ENCODE peak calls at places on chromosome 9, in ten cellular contexts. W is foreskin fibroblast, I is RWPE2, D is HL-60, G is natural killer cell, T is neural crest cell, P is bronchial epithelial cell, B is OCI-LY7, Z is WTC11, U is GM13976. H is an unnamed sample.
A peak's percentile ranks its signal among the peaks of the same experiment; 100 is the strongest.

GRCh38 chr9:128104171-128104618 is 23.3 kb downstream of the PTGES2 start:
- DNase-seq in P (no peak), I (no peak), T (no peak), D (no peak), B (no peak), Z (no peak), W (no peak), U (no peak), G (no peak), H (no peak)

GRCh38 chr9:130846487-130847305 is 11.6 kb downstream of the ABL1 start:
- DNase-seq in G (no peak), Z (no peak), I (peak; percentile 81), U (no peak), D (no peak), W (peak; percentile 86), P (peak; percentile 50), B (no peak), T (no peak), H (peak; percentile 74)

GRCh38 chr9:121098567-121099198 is 23.9 kb downstream of the CNTRL start:
- DNase-seq in T (no peak), D (no peak), I (no peak), W (no peak), U (no peak), G (no peak), P (no peak), Z (no peak), B (peak; percentile 22), H (no peak)

GRCh38 chr9:129280236-129281231 is 102.5 kb upstream of the IER5L start:
- DNase-seq in P (no peak), W (no peak), Z (no peak), U (peak; percentile 29), B (no peak), T (no peak), I (no peak), D (no peak), G (peak; percentile 11), H (no peak)

GRCh38 chr9:20683351-20684034 is 566 bp upstream of the FOCAD start:
- DNase-seq in I (no peak), T (peak; percentile 8), G (peak; percentile 18), Z (no peak), W (peak; percentile 93), D (peak; percentile 45), U (peak; percentile 53), B (peak; percentile 36), P (peak; percentile 71), H (peak; percentile 81)

GRCh38 chr9:5510360-5510931 is at the start of gene PDCD1LG2:
- DNase-seq in D (no peak), W (peak; percentile 84), T (no peak), P (peak; percentile 83), U (peak; percentile 39), B (no peak), Z (no peak), I (no peak), G (no peak), H (peak; percentile 63)

GRCh38 chr9:71859939-71860338 is 51.1 kb downstream of the ABHD17B start:
- DNase-seq in W (no peak), B (no peak), G (no peak), P (no peak), D (no peak), Z (no peak), U (no peak), T (no peak), I (no peak), H (no peak)

GRCh38 chr9:10447036-10447435 is 165.8 kb downstream of the PTPRD start:
- DNase-seq in P (no peak), T (no peak), W (no peak), Z (no peak), D (no peak), I (no peak), B (no peak), U (no peak), G (no peak), H (no peak)

GRCh38 chr9:35746583-35746982 is 2.4 kb downstream of the GBA2 start:
- DNase-seq in P (peak; percentile 25), B (no peak), T (no peak), D (no peak), G (no peak), U (no peak), W (peak; percentile 40), Z (no peak), I (no peak), H (no peak)
- TF ChIP-seq CTCF in P (no peak), B (no peak), T (no peak), D (no peak), G (no peak), U (no peak), W (no peak), Z (no peak), I (no peak), H (no peak)

GRCh38 chr9:137281345-137282116 is 4.0 kb downstream of the TOR4A start:
- DNase-seq in D (no peak), B (no peak), G (no peak), I (no peak), P (no peak), U (no peak), T (no peak), W (no peak), Z (peak; percentile 64), H (no peak)

GRCh38 chr9:137279741-137280477 is 2.4 kb downstream of the TOR4A start:
- DNase-seq in W (no peak), P (no peak), B (no peak), G (no peak), Z (no peak), T (no peak), D (no peak), I (no peak), U (no peak), H (no peak)

GRCh38 chr9:137278913-137279711 is 1.6 kb downstream of the TOR4A start:
- DNase-seq in U (no peak), D (no peak), P (no peak), T (no peak), Z (no peak), I (no peak), G (no peak), B (no peak), W (no peak), H (no peak)

GRCh38 chr9:137278061-137278912 is 761 bp downstream of the TOR4A start:
- DNase-seq in Z (peak; percentile 48), T (no peak), G (no peak), P (no peak), I (peak; percentile 73), U (no peak), W (peak; percentile 48), B (peak; percentile 68), D (peak; percentile 53), H (no peak)

GRCh38 chr9:137280478-137281344 is 3.2 kb downstream of the TOR4A start:
- DNase-seq in I (no peak), U (no peak), T (peak; percentile 42), P (no peak), W (peak; percentile 46), D (no peak), B (no peak), Z (peak; percentile 66), G (no peak), H (no peak)
- TF ChIP-seq CTCF in I (no peak), U (peak; percentile 42), T (peak; percentile 65), P (peak; percentile 25), W (no peak), D (no peak), B (no peak), Z (peak; percentile 22), G (peak; percentile 21), H (peak; percentile 16)

GRCh38 chr9:122832194-122832593 is 3.8 kb upstream of the PDCL start:
- DNase-seq in U (no peak), G (no peak), D (no peak), Z (no peak), W (no peak), P (no peak), B (no peak), T (no peak), I (no peak), H (no peak)

GRCh38 chr9:122837266-122837850 is 9.0 kb upstream of the PDCL start:
- DNase-seq in G (no peak), T (no peak), I (no peak), D (no peak), P (no peak), Z (no peak), W (no peak), U (no peak), B (no peak), H (no peak)

GRCh38 chr9:122835313-122835731 is 6.9 kb upstream of the PDCL start:
- DNase-seq in W (no peak), I (no peak), T (no peak), B (peak; percentile 47), G (no peak), D (no peak), Z (no peak), U (peak; percentile 55), P (no peak), H (no peak)
- TF ChIP-seq CTCF in W (no peak), I (no peak), T (no peak), B (peak; percentile 76), G (no peak), D (no peak), Z (no peak), U (peak; percentile 12), P (no peak), H (no peak)

GRCh38 chr9:137607141-137607857 is 1.8 kb downstream of the ARRDC1 start:
- DNase-seq in I (no peak), B (no peak), P (no peak), T (no peak), G (no peak), U (no peak), W (peak; percentile 81), Z (no peak), D (peak; percentile 52), H (peak; percentile 38)

GRCh38 chr9:137604345-137605145 is 941 bp upstream of the ARRDC1 start:
- DNase-seq in B (no peak), Z (no peak), I (no peak), D (no peak), W (no peak), P (no peak), T (no peak), U (no peak), G (no peak), H (no peak)

GRCh38 chr9:137606005-137606601 is 617 bp downstream of the ARRDC1 start:
- DNase-seq in I (no peak), W (peak; percentile 44), G (no peak), Z (peak; percentile 43), T (no peak), P (no peak), B (no peak), U (no peak), D (no peak), H (no peak)

GRCh38 chr9:137606734-137607138 is 1.2 kb downstream of the ARRDC1 start:
- DNase-seq in T (no peak), G (no peak), W (peak; percentile 39), B (no peak), Z (no peak), U (no peak), D (no peak), P (no peak), I (no peak), H (no peak)

DNA sequence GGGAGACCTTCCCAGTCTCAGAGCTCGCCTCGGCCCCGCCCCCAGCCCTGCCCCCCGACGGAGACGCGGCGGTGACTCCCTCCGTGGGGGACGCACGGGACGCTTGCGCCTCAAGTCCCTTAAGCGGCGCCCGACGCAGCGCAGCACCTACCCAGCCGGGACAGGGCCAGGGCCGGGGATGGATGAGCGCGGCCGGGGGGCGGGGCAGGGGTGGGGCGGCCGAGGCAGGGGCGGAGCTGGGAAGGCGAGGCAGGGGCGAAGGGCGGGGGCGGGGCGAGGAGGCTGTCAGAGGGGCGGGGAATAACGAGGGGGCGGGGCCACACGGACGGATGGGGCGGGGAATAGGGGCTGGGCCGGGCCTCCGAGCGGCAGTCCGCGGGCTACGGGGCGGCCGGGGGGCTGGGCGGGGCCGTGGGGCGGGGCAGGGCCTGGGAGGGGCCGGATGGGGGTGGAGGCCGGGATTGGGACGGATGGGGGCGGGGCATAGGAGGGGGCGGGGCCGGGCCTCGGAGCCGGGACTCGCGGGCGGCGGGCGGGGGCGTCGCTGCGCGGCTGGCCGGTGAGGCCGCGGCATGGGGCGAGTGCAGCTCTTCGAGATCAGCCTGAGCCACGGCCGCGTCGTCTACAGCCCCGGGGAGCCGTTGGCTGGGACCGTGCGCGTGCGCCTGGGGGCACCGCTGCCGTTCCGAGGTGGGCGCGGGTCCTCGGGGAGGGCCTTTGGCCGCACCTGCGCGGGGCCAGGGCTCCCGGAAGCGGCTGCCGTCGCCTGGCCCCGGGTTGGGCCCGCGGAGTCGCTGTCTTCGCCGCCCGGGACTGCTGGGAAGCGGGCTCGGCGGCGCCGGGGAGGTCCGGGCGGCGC is at the start of gene ARRDC1:
- DNase-seq in T (peak; percentile 82), B (peak; percentile 95), I (peak; percentile 95), Z (peak; percentile 87), W (peak; percentile 94), D (peak; percentile 95), P (peak; percentile 56), G (peak; percentile 77), U (peak; percentile 100), H (peak; percentile 85)
- TF ChIP-seq CTCF in T (no peak), B (no peak), I (no peak), Z (no peak), W (no peak), D (no peak), P (no peak), G (no peak), U (peak; percentile 5), H (no peak)